ENCODE peak calls at places on chromosome 7, in eight cellular contexts. L is adrenal gland, U is sigmoid colon, R is uterus, N is transverse colon, F is suprapubic skin, J is ovary, O is prostate gland. D is an unnamed sample.

GRCh38 chr7:36613214-36613613 is 111.1 kb downstream of the AOAH start:
- DNase-seq in L (no peak), U (no peak), R (no peak), N (no peak), F (no peak), J (no peak), O (no peak), D (no peak)

GRCh38 chr7:38682602-38683001 is 51.4 kb upstream of the AMPH start:
- DNase-seq in L (no peak), U (no peak), R (no peak), N (no peak), F (no peak), J (no peak), O (no peak), D (no peak)

GRCh38 chr7:18019562-18019961 is 8.1 kb downstream of the PRPS1L1 start:
- DNase-seq in L (no peak), U (no peak), R (no peak), N (no peak), F (no peak), J (no peak), O (no peak), D (no peak)

GRCh38 chr7:83861-84632 is 108.3 kb upstream of the FAM20C start:
- DNase-seq in L (no peak), U (peak; percentile 50), R (no peak), N (no peak), F (no peak), J (no peak), O (no peak), D (no peak)

GRCh38 chr7:113752689-113753088 is 166.1 kb downstream of the PPP1R3A start:
- DNase-seq in L (no peak), U (no peak), R (no peak), N (no peak), F (no peak), J (no peak), O (no peak), D (no peak)

GRCh38 chr7:92608380-92609322 is 18.5 kb upstream of the FAM133B start:
- DNase-seq in L (no peak), U (no peak), R (peak; percentile 29), N (no peak), F (no peak), J (peak; percentile 75), O (no peak), D (no peak)

GRCh38 chr7:155964543-155964942 is 152.3 kb upstream of the SHH start:
- DNase-seq in L (no peak), U (peak; percentile 33), R (no peak), N (no peak), F (no peak), J (no peak), O (no peak), D (no peak)

GRCh38 chr7:25967278-25968204 is 184.5 kb upstream of the NFE2L3 start:
- DNase-seq in L (no peak), U (no peak), R (no peak), N (no peak), F (no peak), J (no peak), O (no peak), D (no peak)

GRCh38 chr7:1567082-1567771 is 2.6 kb downstream of the PSMG3 start:
- DNase-seq in L (no peak), U (no peak), R (no peak), N (peak; percentile 55), F (no peak), J (no peak), O (no peak), D (peak; percentile 68)

GRCh38 chr7:111429781-111430180 is 132.5 kb downstream of the IMMP2L start:
- DNase-seq in L (no peak), U (no peak), R (no peak), N (no peak), F (no peak), J (no peak), O (no peak), D (no peak)

GRCh38 chr7:142461437-142461836 is 203.6 kb upstream of the PRSS58 start:
- DNase-seq in L (no peak), U (no peak), R (no peak), N (no peak), F (no peak), J (no peak), O (no peak), D (no peak)

GRCh38 chr7:100220833-100221718 is 1.3 kb downstream of the PVRIG start:
- DNase-seq in L (no peak), U (no peak), R (no peak), N (peak; percentile 68), F (no peak), J (no peak), O (no peak), D (no peak)

GRCh38 chr7:124937076-124937475 is 7.5 kb upstream of the POT1 start:
- DNase-seq in L (no peak), U (no peak), R (no peak), N (no peak), F (no peak), J (no peak), O (no peak), D (no peak)

GRCh38 chr7:7861211-7861633 is 107.4 kb upstream of the GLCCI1 start:
- DNase-seq in L (peak; percentile 38), U (no peak), R (no peak), N (no peak), F (no peak), J (no peak), O (no peak), D (no peak)

GRCh38 chr7:131249003-131249402 is 78.7 kb upstream of the MKLN1 start:
- DNase-seq in L (peak; percentile 92), U (peak; percentile 89), R (peak; percentile 49), N (peak; percentile 37), F (peak; percentile 83), J (no peak), O (no peak), D (peak; percentile 95)

GRCh38 chr7:72196176-72196575 is 216.0 kb downstream of the CALN1 start:
- DNase-seq in L (no peak), U (no peak), R (no peak), N (no peak), F (no peak), J (no peak), O (no peak), D (no peak)

GRCh38 chr7:87058739-87059524 is 522 bp downstream of the ELAPOR2 start:
- DNase-seq in L (no peak), U (peak; percentile 66), R (peak; percentile 14), N (peak; percentile 36), F (no peak), J (no peak), O (peak; percentile 13), D (no peak)

GRCh38 chr7:4782333-4783291 is 7.2 kb downstream of the AP5Z1 start:
- DNase-seq in L (no peak), U (no peak), R (no peak), N (no peak), F (no peak), J (no peak), O (no peak), D (no peak)
- H3K36me3 ChIP-seq in L (peaks cover 72% of the 10 kb centered on the region), U (peaks cover 70% of the 10 kb centered on the region), R (no peaks in the 10 kb centered on the region), N (peaks cover 51% of the 10 kb centered on the region), F (peaks cover 71% of the 10 kb centered on the region), J (no peaks in the 10 kb centered on the region), O (peaks cover 23% of the 10 kb centered on the region), D (no peaks in the 10 kb centered on the region)

GRCh38 chr7:108028111-108028510 is 25.1 kb upstream of the LAMB1 start:
- DNase-seq in L (no peak), U (no peak), R (no peak), N (no peak), F (no peak), J (no peak), O (no peak), D (no peak)
- TF ChIP-seq POLR2A in L (no peak), U (no peak), R (no peak), N (no peak), F (no peak), J (no peak), O (no peak), D (no peak)

DNA sequence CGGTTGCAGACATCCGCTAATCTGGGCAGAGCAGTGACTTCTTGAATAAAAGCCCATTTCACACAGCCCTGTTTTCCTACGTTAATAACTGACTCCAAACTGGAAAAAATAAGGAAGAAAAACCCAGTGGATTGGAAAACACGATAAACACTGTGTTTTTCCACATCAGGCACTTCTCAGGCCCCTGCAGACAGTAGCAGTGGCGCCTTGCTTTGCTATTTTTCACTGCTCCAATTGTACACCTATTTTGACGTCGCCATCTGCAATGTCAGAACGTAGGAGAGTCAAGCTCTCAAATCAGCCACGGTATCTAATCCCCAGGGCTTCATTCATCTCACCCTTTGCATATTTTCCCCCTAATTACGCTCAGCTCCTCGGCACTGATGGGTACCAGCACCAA is 338.2 kb upstream of the GALNT17 start:
- DNase-seq in L (no peak), U (no peak), R (no peak), N (no peak), F (no peak), J (no peak), O (no peak), D (no peak)
- H3K36me3 ChIP-seq in L (peaks cover 13% of the 10 kb centered on the region), U (peaks cover 35% of the 10 kb centered on the region), R (no peaks in the 10 kb centered on the region), N (peaks cover 7% of the 10 kb centered on the region), F (peaks cover 31% of the 10 kb centered on the region), J (no peaks in the 10 kb centered on the region), O (peaks cover 8% of the 10 kb centered on the region), D (no peaks in the 10 kb centered on the region)

GRCh38 chr7:134433430-134433829 is 25.5 kb downstream of the AKR1B1 start:
- DNase-seq in L (no peak), U (no peak), R (no peak), N (no peak), F (no peak), J (no peak), O (no peak), D (no peak)

GRCh38 chr7:134435161-134435920 is 23.6 kb downstream of the AKR1B1 start:
- DNase-seq in L (peak; percentile 79), U (no peak), R (no peak), N (no peak), F (no peak), J (no peak), O (no peak), D (no peak)

GRCh38 chr7:134434701-134435100 is 24.2 kb downstream of the AKR1B1 start:
- DNase-seq in L (no peak), U (no peak), R (no peak), N (no peak), F (no peak), J (no peak), O (no peak), D (no peak)

GRCh38 chr7:134431805-134432204 is 27.1 kb downstream of the AKR1B1 start:
- DNase-seq in L (no peak), U (no peak), R (no peak), N (peak; percentile 89), F (no peak), J (no peak), O (no peak), D (no peak)

DNA sequence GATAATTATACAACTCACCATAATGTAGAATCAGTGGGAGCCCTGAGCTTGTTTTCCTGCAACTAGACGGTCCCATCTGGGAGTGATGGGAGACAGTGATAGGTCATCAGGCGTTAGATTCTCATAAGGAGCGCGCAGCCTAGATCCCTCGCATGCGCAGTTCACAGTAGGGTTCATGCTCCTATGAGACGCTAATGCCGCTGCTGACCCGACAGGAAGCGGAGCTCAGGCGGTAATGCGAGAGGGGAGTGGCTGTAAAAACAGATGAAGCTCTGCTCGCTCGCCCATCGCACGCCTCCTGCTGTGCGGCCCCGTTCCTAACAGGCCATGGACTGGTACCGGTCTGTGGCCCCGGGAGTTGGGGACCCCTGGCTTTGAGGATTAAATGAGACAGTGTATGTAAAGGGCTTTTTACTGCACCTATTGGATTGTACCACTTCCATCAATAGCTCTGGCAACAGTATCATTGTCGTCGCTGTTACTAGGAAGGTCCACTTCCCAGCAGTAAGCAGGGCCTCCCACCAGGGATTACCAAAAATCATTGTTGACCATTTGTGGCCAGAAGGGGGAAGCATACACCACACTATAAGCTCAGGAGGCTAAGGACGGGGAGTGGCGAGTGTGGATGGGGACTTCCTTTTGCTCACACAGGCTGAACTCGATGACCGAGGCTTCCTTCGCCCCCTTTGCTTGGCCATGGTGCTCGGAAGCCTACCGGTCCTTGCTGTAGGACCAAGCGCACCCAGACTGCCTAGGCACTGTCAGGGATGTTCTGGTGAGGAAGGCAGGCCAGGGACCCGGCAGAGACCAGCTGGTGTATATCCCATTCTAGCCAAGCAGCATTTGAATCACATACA is 26.4 kb downstream of the AKR1B1 start:
- DNase-seq in L (peak; percentile 92), U (peak; percentile 95), R (peak; percentile 81), N (peak; percentile 87), F (peak; percentile 91), J (peak; percentile 83), O (peak; percentile 72), D (peak; percentile 81)
- TF ChIP-seq POLR2A in L (no peak), U (no peak), R (peak; percentile 39), N (peak; percentile 30), F (peak; percentile 19), J (peak; percentile 12), O (peak; percentile 31), D (peak; percentile 56)